ENCODE peak calls at places on chromosomes 12 and 14, in five cellular contexts. F is EL, E is GM04504, O is AG10803, W is dermis microvascular lymphatic vessel endothelial cell. Q is an unnamed sample.

GRCh38 chr12:45540661-45541341 is 188.7 kb upstream of the ARID2 start:
- DNase-seq in E (no peak), O (no peak), W (no peak), F (no peak), Q (no peak)

GRCh38 chr14:76491172-76491930 is 115.4 kb downstream of the ESRRB start:
- DNase-seq in E (no peak), F (no peak), W (no peak), O (no peak), Q (no peak)

GRCh38 chr14:90641111-90642010 is 174.9 kb downstream of the TTC7B start:
- DNase-seq in F (no peak), W (no peak), E (no peak), O (no peak), Q (no peak)

GRCh38 chr14:35285991-35286564 is 6.1 kb upstream of the PSMA6 start:
- DNase-seq in F (no peak), W (no peak), O (no peak), E (no peak), Q (no peak)

GRCh38 chr12:106118-106561 is 39.6 kb downstream of the IQSEC3 start:
- DNase-seq in O (peak), F (no peak), E (no peak), W (no peak), Q (no peak)

GRCh38 chr12:119115296-119115905 is 63.3 kb upstream of the HSPB8 start:
- DNase-seq in O (peak), F (peak), W (peak), E (peak), Q (no peak)

GRCh38 chr12:1916396-1917171 is 1.9 kb downstream of the CACNA2D4 start:
- DNase-seq in O (no peak), F (no peak), W (no peak), E (no peak), Q (no peak)

GRCh38 chr12:54390176-54390667 is 5.7 kb upstream of the ZNF385A start:
- DNase-seq in E (no peak), F (no peak), O (no peak), W (no peak), Q (no peak)

GRCh38 chr12:117360551-117361311 is 695 bp downstream of the NOS1 start:
- DNase-seq in W (no peak), E (no peak), F (no peak), O (no peak), Q (no peak)

GRCh38 chr12:77725611-77726010 is 105.1 kb upstream of the NAV3 start:
- DNase-seq in F (peak), W (no peak), E (peak), O (peak), Q (no peak)

GRCh38 chr12:56683-57346 is 9.8 kb upstream of the IQSEC3 start:
- DNase-seq in E (no peak), O (no peak), W (no peak), F (no peak), Q (no peak)

GRCh38 chr12:57237952-57238853 is 8.7 kb downstream of the SHMT2 start:
- DNase-seq in W (no peak), E (no peak), F (peak), O (no peak), Q (no peak)

GRCh38 chr12:12803186-12803585 is 10.0 kb upstream of the DDX47 start:
- DNase-seq in W (peak), F (peak), O (peak), E (no peak), Q (peak)

GRCh38 chr14:41825622-41826021 is 218.9 kb downstream of the LRFN5 start:
- DNase-seq in E (no peak), F (no peak), W (no peak), O (no peak), Q (no peak)

Q was measured in pulmonary artery endothelial cell.